ENCODE peak calls at places on chromosomes 7 and 10, in eight cellular contexts. G, M, R, O, X, L, S and Z are unnamed samples.

GRCh38 chr7:38057829-38058228 is 120.2 kb upstream of the STARD3NL start:
- DNase-seq in G (no peak), M (no peak), R (no peak), O (no peak), X (no peak), L (no peak), S (peak), Z (no peak)

GRCh38 chr10:36730316-36730715 is 395.1 kb upstream of the ANKRD30A start:
- DNase-seq in G (no peak), M (no peak), R (no peak), O (no peak), X (no peak), L (no peak), S (no peak), Z (no peak)

GRCh38 chr7:137243741-137244140 is 99.8 kb downstream of the PTN start:
- DNase-seq in G (no peak), M (no peak), R (no peak), O (no peak), X (no peak), L (no peak), S (peak), Z (no peak)

GRCh38 chr7:64574481-64575159 is 11.7 kb upstream of the ZNF680 start:
- DNase-seq in G (no peak), M (peak), R (no peak), O (no peak), X (peak), L (no peak), S (peak), Z (peak)

GRCh38 chr7:157711353-157711888 is 374.6 kb downstream of the DNAJB6 start:
- DNase-seq in G (peak), M (no peak), R (no peak), O (no peak), X (peak), L (no peak), S (no peak), Z (no peak)

GRCh38 chr7:151752816-151753600 is 123.9 kb downstream of the PRKAG2 start:
- DNase-seq in G (no peak), M (no peak), R (no peak), O (no peak), X (peak), L (no peak), S (peak), Z (no peak)

GRCh38 chr10:23331567-23332290 is 12.9 kb downstream of the C10orf67 start:
- DNase-seq in G (no peak), M (no peak), R (no peak), O (peak), X (no peak), L (no peak), S (peak), Z (no peak)

GRCh38 chr10:77333610-77334340 is 303.8 kb downstream of the KCNMA1 start:
- DNase-seq in G (no peak), M (no peak), R (no peak), O (no peak), X (no peak), L (no peak), S (no peak), Z (peak)

GRCh38 chr10:123800299-123800698 is 91.3 kb downstream of the CPXM2 start:
- DNase-seq in G (no peak), M (peak), R (no peak), O (no peak), X (no peak), L (no peak), S (no peak), Z (no peak)